ENCODE peak calls at places on chromosome 2, in seven cellular contexts. D is effector memory CD8-positive, alpha-beta T cell; H is ureter; W is C1 segment of cervical spinal cord; R is neural crest cell; P is epithelial cell of proximal tubule; C is MG63. X is an unnamed sample.

GRCh38 chr2:216181351-216181750 is 72.2 kb downstream of the XRCC5 start:
- DNase-seq in D (no peak), H (no peak), W (no peak), R (no peak), P (no peak), C (no peak), X (no peak)

GRCh38 chr2:26946841-26947784 is 23.3 kb upstream of the MAPRE3 start:
- DNase-seq in D (no peak), H (no peak), W (no peak), R (no peak), P (no peak), C (peak), X (peak)

GRCh38 chr2:134736167-134736885 is 17.5 kb upstream of the TMEM163 start:
- DNase-seq in D (no peak), H (no peak), W (no peak), R (no peak), P (peak), C (no peak), X (no peak)

GRCh38 chr2:154952346-154953010 is 254.0 kb downstream of the KCNJ3 start:
- DNase-seq in D (no peak), H (no peak), W (no peak), R (no peak), P (no peak), C (no peak), X (peak)

GRCh38 chr2:137091704-137092103 is 326.4 kb downstream of the THSD7B start:
- DNase-seq in D (no peak), H (no peak), W (no peak), R (no peak), P (no peak), C (no peak), X (no peak)

GRCh38 chr2:215059724-215060123 is 78.7 kb downstream of the ABCA12 start:
- DNase-seq in D (no peak), H (no peak), W (no peak), R (no peak), P (no peak), C (no peak), X (no peak)

GRCh38 chr2:63424329-63425078 is 163.8 kb downstream of the WDPCP start:
- DNase-seq in D (peak), H (no peak), W (no peak), R (no peak), P (peak), C (no peak), X (peak)

GRCh38 chr2:189506514-189506976 is 65.3 kb downstream of the WDR75 start:
- DNase-seq in D (no peak), H (no peak), W (no peak), R (no peak), P (no peak), C (no peak), X (no peak)

GRCh38 chr2:210421916-210422315 is 54.6 kb downstream of the LANCL1 start:
- DNase-seq in D (no peak), H (no peak), W (no peak), R (no peak), P (peak), C (no peak), X (no peak)

GRCh38 chr2:190578158-190579057 is 43.9 kb upstream of the NEMP2 start:
- DNase-seq in D (no peak), H (no peak), W (no peak), R (no peak), P (no peak), C (peak), X (peak)

GRCh38 chr2:14806567-14807077 is 174.1 kb downstream of the LRATD1 start:
- DNase-seq in D (no peak), H (no peak), W (no peak), R (no peak), P (no peak), C (no peak), X (no peak)

GRCh38 chr2:219356834-219357233 is 24.3 kb upstream of the RESP18 start:
- DNase-seq in D (no peak), H (no peak), W (no peak), R (no peak), P (no peak), C (no peak), X (no peak)

GRCh38 chr2:222673273-222673672 is 1.8 kb downstream of the MOGAT1 start:
- DNase-seq in D (no peak), H (no peak), W (no peak), R (no peak), P (no peak), C (no peak), X (no peak)

GRCh38 chr2:45755585-45756330 is 104.3 kb downstream of the PRKCE start:
- DNase-seq in D (no peak), H (no peak), W (no peak), R (no peak), P (no peak), C (peak), X (no peak)